ENCODE peak calls at places on chromosomes 11 and 22, in seven cellular contexts. C, K, Q, R, H, E and S are unnamed samples.

GRCh38 chr11:45665206-45665932 is at the start of gene CHST1:
- DNase-seq in E (no peak), Q (peak; percentile 78), R (peak; percentile 51), K (peak; percentile 21), H (no peak), C (peak; percentile 67), S (peak; percentile 47)

GRCh38 chr22:34111210-34111824 is 191.0 kb upstream of the LARGE1 start:
- DNase-seq in Q (peak; percentile 18), H (peak; percentile 89), R (no peak), K (no peak), E (no peak), C (peak; percentile 33), S (peak; percentile 12)

GRCh38 chr11:47104337-47104950 is 72.2 kb downstream of the ARFGAP2 start:
- DNase-seq in C (no peak), H (no peak), K (no peak), Q (no peak), R (no peak), E (no peak), S (no peak)

GRCh38 chr11:11478021-11478420 is 125.0 kb upstream of the CSNK2A3 start:
- DNase-seq in Q (no peak), R (no peak), H (no peak), E (no peak), C (no peak), K (no peak), S (no peak)

GRCh38 chr11:6568191-6568918 is 35.1 kb downstream of the RRP8 start:
- DNase-seq in K (no peak), H (peak; percentile 62), Q (peak; percentile 83), R (peak; percentile 66), E (peak; percentile 69), C (peak; percentile 66), S (no peak)

GRCh38 chr11:65438257-65439151 is 15.9 kb downstream of the NEAT1 start:
- DNase-seq in K (no peak), H (no peak), R (peak; percentile 29), E (no peak), Q (no peak), C (no peak), S (no peak)

GRCh38 chr11:119461250-119461963 is 38.4 kb upstream of the THY1 start:
- DNase-seq in K (no peak), Q (no peak), C (no peak), E (no peak), R (no peak), H (peak; percentile 90), S (no peak)

GRCh38 chr11:124657922-124658321 is 15.6 kb downstream of the SIAE start:
- DNase-seq in Q (no peak), C (no peak), K (no peak), E (no peak), R (no peak), H (no peak), S (no peak)

GRCh38 chr11:123590296-123590912 is 64.0 kb downstream of the SCN3B start:
- DNase-seq in E (no peak), R (peak; percentile 95), H (no peak), C (peak; percentile 91), K (no peak), Q (no peak), S (peak; percentile 66)

GRCh38 chr11:47538741-47539575 is 14.0 kb downstream of the CELF1 start:
- DNase-seq in C (no peak), Q (no peak), E (no peak), R (peak; percentile 81), H (no peak), K (no peak), S (no peak)

GRCh38 chr11:85088286-85088685 is 538.9 kb downstream of the DLG2 start:
- DNase-seq in K (no peak), E (no peak), Q (no peak), C (no peak), R (no peak), H (no peak), S (no peak)

GRCh38 chr22:28171135-28171534 is 252.1 kb upstream of the PITPNB start:
- DNase-seq in E (no peak), R (no peak), K (no peak), H (no peak), C (no peak), Q (no peak), S (no peak)

GRCh38 chr11:17498475-17498874 is 21.8 kb upstream of the ABCC8 start:
- DNase-seq in E (no peak), Q (peak; percentile 45), C (no peak), H (no peak), R (no peak), K (no peak), S (no peak)

GRCh38 chr11:103729653-103730052 is 306.8 kb upstream of the DDI1 start:
- DNase-seq in C (no peak), H (no peak), R (no peak), E (no peak), Q (no peak), K (no peak), S (no peak)

GRCh38 chr22:43753718-43754117 is 58.4 kb downstream of the EFCAB6 start:
- DNase-seq in H (peak; percentile 24), E (no peak), C (no peak), R (no peak), K (no peak), Q (no peak), S (no peak)

GRCh38 chr11:10669258-10670033 is 24.1 kb downstream of the IRAG1 start:
- DNase-seq in K (no peak), C (no peak), E (no peak), R (peak; percentile 61), Q (no peak), H (no peak), S (no peak)

GRCh38 chr11:135074397-135074998 is 662.5 kb upstream of the B3GAT1 start:
- DNase-seq in Q (no peak), K (no peak), R (peak; percentile 4), C (no peak), E (no peak), H (no peak), S (no peak)

GRCh38 chr22:41847300-41847699 is 14.4 kb downstream of the SREBF2 start:
- DNase-seq in C (no peak), K (no peak), Q (no peak), E (no peak), H (no peak), R (no peak), S (no peak)

GRCh38 chr11:33980896-33981295 is 70.6 kb upstream of the CAPRIN1 start:
- DNase-seq in R (peak; percentile 46), E (no peak), Q (no peak), C (no peak), K (no peak), H (no peak), S (no peak)

GRCh38 chr11:93567406-93567819 is 24.2 kb upstream of the SMCO4 start:
- DNase-seq in Q (no peak), K (peak; percentile 70), C (peak; percentile 90), R (no peak), H (no peak), E (peak; percentile 57), S (peak; percentile 39)

GRCh38 chr22:17741866-17742527 is 32.3 kb downstream of the BID start:
- DNase-seq in K (no peak), H (no peak), C (no peak), E (no peak), R (no peak), Q (no peak), S (no peak)

GRCh38 chr22:47588583-47588970 is 826.1 kb downstream of the TBC1D22A start:
- DNase-seq in H (no peak), R (no peak), Q (no peak), E (no peak), C (peak; percentile 11), K (no peak), S (no peak)

GRCh38 chr11:117457031-117457785 is 129.6 kb downstream of the CEP164 start:
- DNase-seq in Q (no peak), H (no peak), K (no peak), E (no peak), R (no peak), C (no peak), S (no peak)

GRCh38 chr11:64870176-64870892 is 8.1 kb downstream of the EHD1 start:
- DNase-seq in K (no peak), Q (peak; percentile 84), R (peak; percentile 83), C (no peak), E (no peak), H (no peak), S (peak; percentile 36)

GRCh38 chr11:21364866-21365624 is 695.7 kb downstream of the NELL1 start:
- DNase-seq in R (no peak), Q (no peak), K (no peak), E (no peak), H (no peak), C (no peak), S (no peak)

GRCh38 chr11:355581-356458 is 13.5 kb upstream of the B4GALNT4 start:
- DNase-seq in K (peak; percentile 88), E (peak; percentile 95), Q (peak; percentile 89), H (peak; percentile 98), R (peak; percentile 96), C (peak; percentile 93), S (peak; percentile 95)
- TF ChIP-seq POLR2AphosphoS5 in K (peak; percentile 79), E (peak; percentile 93), Q (peak; percentile 8), H (peak; percentile 92), R (peak; percentile 84), C (peak; percentile 89), S (peak; percentile 75)

DNA sequence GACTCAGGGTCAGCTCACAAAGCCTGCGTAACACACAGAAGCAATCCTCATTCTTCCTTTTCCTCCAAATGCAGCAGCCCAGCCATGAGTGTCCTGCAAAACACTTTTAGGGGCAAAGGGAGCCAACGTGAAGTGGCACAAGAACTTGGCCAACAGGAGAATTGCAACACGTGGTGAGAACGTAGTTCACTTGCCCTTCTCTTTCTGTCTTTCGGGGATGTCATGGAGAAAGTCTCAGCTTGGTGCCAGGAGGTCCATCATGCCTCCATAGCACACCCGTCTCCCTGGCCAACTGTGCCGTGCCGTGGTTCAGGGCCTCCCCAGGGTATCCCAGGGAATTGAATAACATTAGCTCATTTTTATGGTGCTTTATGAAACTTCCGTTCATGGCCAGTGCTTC is 98.5 kb upstream of the ANO1 start:
- DNase-seq in E (no peak), R (no peak), C (no peak), H (no peak), K (no peak), Q (no peak), S (no peak)
- TF ChIP-seq CTCF in E (no peak), R (no peak), C (no peak), H (no peak), K (no peak), Q (no peak), S (no peak)

GRCh38 chr11:76799061-76799804 is 16.1 kb downstream of the TSKU start:
- DNase-seq in C (peak; percentile 86), K (peak; percentile 76), R (peak; percentile 62), E (peak; percentile 80), Q (peak; percentile 94), H (peak; percentile 96), S (peak; percentile 88)
- TF ChIP-seq POLR2AphosphoS5 in C (peak; percentile 55), K (peak; percentile 47), R (peak; percentile 85), E (peak; percentile 82), Q (no peak), H (peak; percentile 48), S (peak; percentile 57)

DNA sequence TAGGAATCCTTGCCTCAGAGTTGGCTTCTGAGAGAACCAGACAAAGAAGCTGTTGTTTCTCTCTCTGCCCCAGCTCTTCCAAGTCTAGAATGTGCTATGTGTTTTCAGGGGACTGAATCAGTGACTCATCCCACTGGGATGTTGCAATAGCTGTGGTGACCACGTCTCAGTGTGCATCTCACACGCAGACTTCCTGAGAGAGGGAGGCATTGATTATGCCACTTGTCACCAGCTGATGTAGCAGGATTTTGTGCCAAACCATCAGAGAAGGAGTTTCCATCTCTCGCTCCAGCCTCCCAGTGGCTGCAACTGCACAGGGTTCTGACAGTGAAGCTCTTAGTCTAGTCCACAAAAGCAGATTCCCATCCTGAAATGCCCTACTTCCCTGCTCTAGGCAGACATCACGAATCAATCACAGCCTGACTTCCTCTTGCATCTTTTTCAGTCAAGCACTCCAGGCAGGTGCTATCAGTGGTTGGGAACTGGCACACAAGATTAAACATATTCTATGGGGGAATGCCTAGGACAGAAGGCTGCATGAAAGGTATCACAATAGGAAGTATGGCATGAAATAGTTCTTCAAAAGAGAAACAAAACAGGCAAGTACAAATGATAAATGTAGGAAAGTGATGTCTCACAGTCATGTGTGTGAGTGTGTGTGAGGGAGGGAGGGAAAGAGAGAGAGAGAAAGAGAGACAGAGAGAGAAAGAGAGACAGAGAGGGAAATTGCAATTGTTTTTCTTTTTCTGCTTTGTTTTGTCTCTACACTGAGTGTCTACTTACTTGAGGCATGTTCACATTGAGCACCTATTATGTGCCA is 456.0 kb downstream of the MIAT start:
- DNase-seq in E (no peak), K (peak; percentile 34), Q (no peak), C (peak; percentile 52), R (peak; percentile 86), H (peak; percentile 95), S (peak; percentile 59)
- TF ChIP-seq CTCF in E (no peak), K (no peak), Q (no peak), C (no peak), R (no peak), H (peak; percentile 7), S (no peak)